ENCODE peak calls at places on chromosomes 13 and 19, in eight cellular contexts. A is trophoblast cell, O is lower leg skin, Y is bronchial epithelial cell, K is cardiac muscle cell, J is Peyer's patch, U is stomach, X is fibroblast of lung. M is an unnamed sample.

GRCh38 chr13:48942131-48942530 is 33.6 kb upstream of the FNDC3A start:
- DNase-seq in U (no peak), O (no peak), A (peak), K (peak), X (peak), Y (peak), J (no peak), M (no peak)

GRCh38 chr19:19464339-19465098 is 50.8 kb downstream of the TSSK6 start:
- DNase-seq in K (peak), Y (peak), J (no peak), A (peak), O (no peak), X (peak), U (peak), M (no peak)

GRCh38 chr19:46849610-46850009 is 1.0 kb downstream of the AP2S1 start:
- DNase-seq in A (no peak), X (no peak), Y (no peak), J (no peak), U (no peak), O (no peak), K (no peak), M (peak)

GRCh38 chr19:33219261-33219812 is 6.3 kb downstream of the SLC7A10 start:
- DNase-seq in Y (no peak), O (no peak), U (no peak), X (no peak), J (no peak), A (no peak), K (peak), M (no peak)

GRCh38 chr13:18954254-18954653 is 227.4 kb downstream of the TUBA3C start:
- DNase-seq in Y (no peak), X (no peak), U (no peak), K (no peak), J (no peak), A (no peak), O (no peak), M (no peak)

GRCh38 chr13:51978836-51979556 is 32.3 kb downstream of the ATP7B start:
- DNase-seq in O (no peak), X (peak), K (peak), J (no peak), Y (no peak), U (no peak), A (no peak), M (no peak)

GRCh38 chr19:19562665-19563347 is 24.7 kb downstream of the CILP2 start:
- DNase-seq in O (no peak), Y (no peak), A (no peak), K (no peak), U (no peak), X (no peak), J (peak), M (no peak)

GRCh38 chr13:109481046-109481445 is 305.3 kb downstream of the IRS2 start:
- DNase-seq in Y (no peak), U (no peak), X (peak), K (peak), J (no peak), A (peak), O (no peak), M (no peak)

GRCh38 chr19:45881909-45882528 is 3.9 kb downstream of the IRF2BP1 start:
- DNase-seq in K (no peak), Y (no peak), X (no peak), A (no peak), O (no peak), J (no peak), U (peak), M (no peak)

GRCh38 chr19:49685845-49686332 is 3.5 kb upstream of the ADM5 start:
- DNase-seq in U (no peak), J (no peak), K (no peak), X (no peak), Y (no peak), O (no peak), A (no peak), M (no peak)

GRCh38 chr19:30523791-30524190 is 151.6 kb downstream of the ZNF536 start:
- DNase-seq in J (no peak), Y (no peak), O (no peak), X (no peak), A (no peak), K (no peak), U (no peak), M (no peak)

GRCh38 chr19:38905186-38905539 is 5.4 kb downstream of the NFKBIB start:
- DNase-seq in U (no peak), J (no peak), O (no peak), Y (no peak), A (no peak), X (no peak), K (no peak), M (no peak)

GRCh38 chr19:30133803-30134202 is 191.8 kb downstream of the URI1 start:
- DNase-seq in K (no peak), U (no peak), X (no peak), Y (no peak), J (no peak), O (no peak), A (no peak), M (no peak)

GRCh38 chr13:30431269-30431950 is 9.1 kb downstream of the UBE2L5 start:
- DNase-seq in Y (peak), K (no peak), J (no peak), X (no peak), O (no peak), A (peak), U (no peak), M (no peak)

GRCh38 chr19:41956621-41957020 is 2.5 kb downstream of the RABAC1 start:
- DNase-seq in K (no peak), J (no peak), X (no peak), O (no peak), Y (no peak), A (no peak), U (no peak), M (no peak)
- H3K4me3 ChIP-seq in K (no peak), J (peak), X (no peak), O (no peak), Y (no peak), A (no peak), U (no peak), M (no peak)

GRCh38 chr19:44812142-44812718 is 3.3 kb downstream of the BCAM start:
- DNase-seq in Y (no peak), O (no peak), K (no peak), X (no peak), A (no peak), J (no peak), U (no peak), M (no peak)

GRCh38 chr19:44807652-44808462 is 1.0 kb upstream of the BCAM start:
- DNase-seq in A (peak), Y (peak), K (peak), O (no peak), X (peak), J (no peak), U (peak), M (no peak)

GRCh38 chr19:44808463-44809371 is at the start of gene BCAM:
- DNase-seq in Y (no peak), J (peak), X (peak), A (peak), O (no peak), U (peak), K (peak), M (no peak)

GRCh38 chr19:44810555-44811447 is 1.9 kb downstream of the BCAM start:
- DNase-seq in A (no peak), U (no peak), O (no peak), K (no peak), X (no peak), J (no peak), Y (peak), M (no peak)

DNA sequence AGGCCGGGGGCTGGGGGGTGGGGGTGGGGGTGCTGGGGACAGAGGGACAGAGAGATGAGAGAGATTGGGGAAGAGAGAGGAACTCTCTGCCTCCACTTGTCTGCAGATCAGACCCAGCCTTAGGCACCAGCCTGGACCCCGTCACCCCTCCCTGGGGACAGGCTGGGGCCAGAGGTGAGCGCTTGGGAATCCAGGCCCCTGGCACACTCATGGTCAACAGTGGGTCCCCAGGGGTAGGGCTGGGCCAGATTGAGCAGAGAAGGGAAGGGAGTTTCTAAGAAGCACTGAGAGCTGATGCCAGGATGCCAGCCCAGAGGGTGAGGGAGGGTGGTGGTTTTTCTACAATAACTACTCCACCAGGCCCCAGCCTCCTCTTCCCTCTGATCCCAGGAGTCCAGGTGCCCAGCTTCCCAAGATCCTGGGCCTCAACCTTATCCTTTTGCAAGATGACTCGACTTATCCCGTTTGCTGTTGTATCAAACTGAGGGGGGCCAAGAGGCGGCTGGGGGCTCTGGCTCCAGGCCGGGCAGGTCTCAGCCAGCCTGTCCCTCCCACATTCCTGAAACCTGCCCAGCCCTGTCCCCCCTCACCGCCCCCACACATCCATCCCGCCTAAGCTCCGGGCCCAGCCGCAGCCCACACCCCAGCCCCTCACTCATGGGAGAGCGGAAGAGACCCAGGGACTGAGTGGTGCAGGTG is 1.1 kb downstream of the BCAM start:
- DNase-seq in A (no peak), O (no peak), U (no peak), Y (peak), J (no peak), K (no peak), X (no peak), M (no peak)
- H3K4me3 ChIP-seq in A (no peak), O (no peak), U (peak), Y (peak), J (no peak), K (peak), X (no peak), M (peak)

GRCh38 chr19:1362385-1363257 is 21.1 kb upstream of the NDUFS7 start:
- DNase-seq in X (no peak), A (no peak), Y (no peak), J (no peak), K (no peak), O (no peak), U (no peak), M (no peak)

GRCh38 chr19:1364070-1364719 is 19.5 kb upstream of the NDUFS7 start:
- DNase-seq in O (no peak), A (no peak), U (no peak), J (no peak), Y (no peak), X (no peak), K (peak), M (no peak)

GRCh38 chr19:1361601-1362384 is 21.9 kb upstream of the NDUFS7 start:
- DNase-seq in K (peak), J (no peak), O (no peak), X (peak), U (no peak), Y (peak), A (no peak), M (no peak)

GRCh38 chr19:1365306-1365963 is 18.3 kb upstream of the NDUFS7 start:
- DNase-seq in U (no peak), X (no peak), Y (no peak), A (no peak), K (no peak), J (no peak), O (no peak), M (no peak)

DNA sequence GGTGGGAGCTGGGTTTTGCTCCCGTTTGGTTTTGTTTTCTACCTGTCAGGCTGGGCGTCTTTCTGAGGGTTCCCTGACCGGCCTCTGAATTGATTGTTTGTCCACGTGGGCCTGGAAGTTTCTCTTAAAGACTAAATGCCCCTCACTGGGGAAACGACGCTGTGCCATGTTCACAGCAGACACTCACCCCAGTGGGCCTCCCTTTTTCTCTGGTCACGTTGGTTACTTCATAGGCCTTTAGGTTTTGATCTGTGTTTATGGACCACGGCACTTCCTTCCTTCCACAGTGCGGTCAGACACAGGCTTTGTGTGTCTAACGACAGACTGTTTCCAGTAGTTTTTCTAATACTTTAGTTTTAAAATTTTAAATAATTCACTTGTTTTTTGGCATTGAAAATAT is 20.1 kb upstream of the NDUFS7 start:
- DNase-seq in O (no peak), K (no peak), Y (no peak), U (no peak), X (no peak), A (no peak), J (peak), M (no peak)
- H3K4me3 ChIP-seq in O (no peak), K (no peak), Y (no peak), U (no peak), X (no peak), A (no peak), J (no peak), M (no peak)

GRCh38 chr19:55451522-55452380 is 8.7 kb upstream of the SHISA7 start:
- DNase-seq in A (no peak), U (no peak), O (no peak), K (no peak), Y (no peak), J (no peak), X (no peak), M (no peak)
- H3K4me3 ChIP-seq in A (no peak), U (peak), O (no peak), K (peak), Y (no peak), J (no peak), X (no peak), M (peak)

M was measured in esophagus muscularis mucosa.